ENCODE peak calls at places on chromosomes 16 and 17, in five cellular contexts. G is AG04449, Y is endothelial cell, N is epithelial cell of esophagus, I is breast epithelium. A is an unnamed sample.

GRCh38 chr17:65000798-65001197 is 55.7 kb downstream of the GNA13 start:
- DNase-seq in G (no peak), Y (no peak), N (no peak), I (no peak), A (no peak)

GRCh38 chr17:82775033-82775823 is 23.4 kb downstream of the TBCD start:
- DNase-seq in G (no peak), Y (peak), N (peak), I (no peak), A (peak)

GRCh38 chr16:16788004-16788403 is 409.1 kb downstream of the NPIPA7 start:
- DNase-seq in G (no peak), Y (no peak), N (no peak), I (no peak), A (no peak)

GRCh38 chr16:82011199-82011641 is at the start of gene SDR42E1:
- DNase-seq in G (no peak), Y (no peak), N (peak), I (peak), A (no peak)

GRCh38 chr16:24972608-24973220 is 42.5 kb downstream of the ARHGAP17 start:
- DNase-seq in G (no peak), Y (no peak), N (no peak), I (no peak), A (no peak)

GRCh38 chr17:31595076-31595475 is 203.6 kb downstream of the RAB11FIP4 start:
- DNase-seq in G (no peak), Y (no peak), N (peak), I (no peak), A (no peak)

GRCh38 chr17:81289627-81290026 is 5.5 kb downstream of the SLC38A10 start:
- DNase-seq in G (no peak), Y (no peak), N (no peak), I (no peak), A (no peak)

GRCh38 chr17:7885357-7886226 is 3.0 kb upstream of the CHD3 start:
- DNase-seq in G (no peak), Y (peak), N (no peak), I (peak), A (no peak)

GRCh38 chr17:2749058-2749783 is at the start of gene CCDC92B:
- DNase-seq in G (no peak), Y (no peak), N (no peak), I (no peak), A (no peak)

GRCh38 chr16:88614818-88615580 is 23.4 kb upstream of the IL17C start:
- DNase-seq in G (no peak), Y (no peak), N (no peak), I (no peak), A (no peak)

GRCh38 chr17:81291662-81292061 is 3.4 kb downstream of the SLC38A10 start:
- DNase-seq in G (no peak), Y (peak), N (peak), I (peak), A (no peak)

GRCh38 chr16:72493681-72494415 is 321.9 kb upstream of the PMFBP1 start:
- DNase-seq in G (peak), Y (no peak), N (no peak), I (no peak), A (no peak)

GRCh38 chr17:1110524-1110843 is 69.3 kb downstream of the ABR start:
- DNase-seq in G (no peak), Y (no peak), N (no peak), I (no peak), A (no peak)

GRCh38 chr16:68289621-68290329 is 21.0 kb downstream of the SLC7A6OS start:
- DNase-seq in G (no peak), Y (no peak), N (no peak), I (no peak), A (no peak)

GRCh38 chr17:73465851-73466250 is 154.1 kb upstream of the CDC42EP4 start:
- DNase-seq in G (no peak), Y (no peak), N (no peak), I (no peak), A (no peak)

GRCh38 chr16:87172632-87173031 is 144.6 kb downstream of the C16orf95 start:
- DNase-seq in G (no peak), Y (no peak), N (no peak), I (no peak), A (no peak)

GRCh38 chr17:66355510-66355909 is 53.1 kb downstream of the PRKCA start:
- DNase-seq in G (no peak), Y (no peak), N (no peak), I (no peak), A (no peak)

GRCh38 chr17:70031341-70031740 is 43.7 kb upstream of the KCNJ16 start:
- DNase-seq in G (no peak), Y (no peak), N (no peak), I (no peak), A (no peak)

GRCh38 chr17:79971651-79972050 is 64.0 kb downstream of the TBC1D16 start:
- DNase-seq in G (no peak), Y (no peak), N (no peak), I (no peak), A (no peak)

GRCh38 chr16:15607700-15608396 is 35.1 kb downstream of the MARF1 start:
- DNase-seq in G (no peak), Y (no peak), N (peak), I (no peak), A (no peak)

GRCh38 chr16:17375388-17376304 is 95.1 kb downstream of the XYLT1 start:
- DNase-seq in G (no peak), Y (no peak), N (no peak), I (no peak), A (no peak)

GRCh38 chr16:10256855-10257641 is 74.8 kb upstream of the GRIN2A start:
- DNase-seq in G (no peak), Y (peak), N (peak), I (no peak), A (no peak)

GRCh38 chr16:54062361-54063346 is 223.9 kb downstream of the IRX3 start:
- DNase-seq in G (no peak), Y (no peak), N (no peak), I (no peak), A (no peak)

GRCh38 chr16:86783626-86784266 is 205.4 kb downstream of the FOXL1 start:
- DNase-seq in G (no peak), Y (no peak), N (peak), I (peak), A (no peak)

GRCh38 chr17:40850287-40850972 is 16.6 kb downstream of the KRT12 start:
- DNase-seq in G (no peak), Y (no peak), N (peak), I (no peak), A (no peak)

GRCh38 chr16:3087243-3087791 is 11.8 kb downstream of the ZSCAN10 start:
- DNase-seq in G (no peak), Y (peak), N (no peak), I (no peak), A (no peak)

GRCh38 chr17:17990282-17990681 is 17.6 kb downstream of the DRC3 start:
- DNase-seq in G (no peak), Y (no peak), N (peak), I (no peak), A (no peak)

GRCh38 chr16:11432856-11433395 is 87.7 kb downstream of the RMI2 start:
- DNase-seq in G (no peak), Y (no peak), N (no peak), I (no peak), A (no peak)

GRCh38 chr17:27640790-27641189 is 9.8 kb downstream of the LGALS9 start:
- DNase-seq in G (no peak), Y (no peak), N (no peak), I (no peak), A (no peak)

GRCh38 chr16:14289692-14290340 is 218.7 kb downstream of the MRTFB start:
- DNase-seq in G (no peak), Y (no peak), N (peak), I (no peak), A (no peak)
- TF ChIP-seq CTCF in G (peak), Y (peak), N (peak), I (no peak), A (no peak)

GRCh38 chr17:19614900-19615299 is 33.7 kb upstream of the ALDH3A2 start:
- DNase-seq in G (no peak), Y (no peak), N (no peak), I (no peak), A (no peak)
- TF ChIP-seq CTCF in G (no peak), Y (no peak), N (no peak), I (no peak), A (no peak)

GRCh38 chr17:61000911-61001310 is 323.3 kb downstream of the BCAS3 start:
- DNase-seq in G (no peak), Y (no peak), N (peak), I (no peak), A (no peak)
- TF ChIP-seq CTCF in G (peak), Y (no peak), N (no peak), I (no peak), A (no peak)

GRCh38 chr17:57808882-57809281 is 41.0 kb downstream of the MRPS23 start:
- DNase-seq in G (no peak), Y (no peak), N (no peak), I (no peak), A (no peak)

GRCh38 chr17:57811633-57812280 is 38.1 kb downstream of the MRPS23 start:
- DNase-seq in G (no peak), Y (no peak), N (no peak), I (no peak), A (no peak)

GRCh38 chr17:57809879-57810278 is 40.0 kb downstream of the MRPS23 start:
- DNase-seq in G (no peak), Y (no peak), N (no peak), I (no peak), A (no peak)

GRCh38 chr17:57806083-57806830 is 43.6 kb downstream of the MRPS23 start:
- DNase-seq in G (no peak), Y (no peak), N (no peak), I (no peak), A (no peak)

GRCh38 chr17:57810740-57811632 is 38.9 kb downstream of the MRPS23 start:
- DNase-seq in G (no peak), Y (no peak), N (no peak), I (peak), A (no peak)
- TF ChIP-seq CTCF in G (no peak), Y (no peak), N (no peak), I (no peak), A (no peak)

DNA sequence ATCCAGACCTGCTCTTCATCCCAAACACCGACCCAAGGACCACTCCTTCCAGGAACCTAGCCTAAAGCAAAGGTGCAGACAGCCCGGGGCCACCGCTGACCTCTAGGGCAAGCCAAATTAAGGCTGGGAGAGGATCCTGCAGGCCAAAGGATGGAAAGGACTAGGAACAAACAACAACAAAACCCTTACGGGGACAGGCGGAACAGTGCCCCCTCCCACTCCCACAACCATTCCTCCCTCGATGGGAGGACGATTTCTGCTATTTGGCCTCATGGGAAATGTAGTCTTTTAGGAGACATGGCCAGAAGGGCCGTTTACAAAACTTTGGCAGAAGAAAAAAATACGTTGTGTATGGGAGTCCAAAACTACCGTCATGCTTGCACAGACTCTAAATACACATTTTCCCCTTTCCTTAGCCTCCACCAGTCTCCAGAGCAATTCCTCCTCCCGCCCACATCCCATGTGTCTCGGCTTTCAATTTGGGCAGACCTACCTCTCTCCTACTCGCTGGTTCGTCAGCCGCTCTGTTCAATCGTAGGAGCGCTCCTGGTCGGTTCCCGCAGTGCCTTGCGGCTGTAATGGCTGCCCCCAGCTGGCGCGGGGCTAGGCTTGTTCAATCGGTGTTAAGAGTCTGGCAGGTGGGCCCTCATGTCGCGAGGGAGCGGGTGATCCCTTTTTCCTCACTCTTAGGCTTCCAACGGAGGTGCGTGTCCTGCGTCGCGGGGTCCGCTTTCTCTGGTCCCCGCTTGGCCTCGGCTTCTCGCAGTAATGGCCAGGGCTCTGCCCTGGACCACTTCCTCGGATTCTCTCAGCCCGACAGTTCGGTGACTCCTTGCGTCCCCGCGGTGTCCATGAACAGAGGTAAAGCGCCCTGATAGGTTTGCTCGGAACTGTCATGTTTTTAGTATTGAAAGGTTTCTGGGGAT is at the start of gene ERAL1:
- DNase-seq in G (peak), Y (peak), N (peak), I (peak), A (peak)
- TF ChIP-seq CTCF in G (peak), Y (no peak), N (peak), I (no peak), A (no peak)

GRCh38 chr17:41864498-41864836 is 756 bp downstream of the KLHL11 start:
- DNase-seq in G (no peak), Y (no peak), N (no peak), I (peak), A (no peak)

GRCh38 chr17:41863074-41863843 is 2.0 kb downstream of the KLHL11 start:
- DNase-seq in G (no peak), Y (no peak), N (no peak), I (no peak), A (no peak)

GRCh38 chr17:41865596-41865893 is 322 bp upstream of the KLHL11 start:
- DNase-seq in G (no peak), Y (no peak), N (no peak), I (no peak), A (no peak)

GRCh38 chr17:41868568-41868967 is 3.3 kb upstream of the KLHL11 start:
- DNase-seq in G (no peak), Y (no peak), N (no peak), I (no peak), A (no peak)

GRCh38 chr17:41864837-41865595 is at the start of gene KLHL11:
- DNase-seq in G (peak), Y (peak), N (peak), I (peak), A (peak)
- TF ChIP-seq CTCF in G (no peak), Y (no peak), N (no peak), I (peak), A (no peak)

DNA sequence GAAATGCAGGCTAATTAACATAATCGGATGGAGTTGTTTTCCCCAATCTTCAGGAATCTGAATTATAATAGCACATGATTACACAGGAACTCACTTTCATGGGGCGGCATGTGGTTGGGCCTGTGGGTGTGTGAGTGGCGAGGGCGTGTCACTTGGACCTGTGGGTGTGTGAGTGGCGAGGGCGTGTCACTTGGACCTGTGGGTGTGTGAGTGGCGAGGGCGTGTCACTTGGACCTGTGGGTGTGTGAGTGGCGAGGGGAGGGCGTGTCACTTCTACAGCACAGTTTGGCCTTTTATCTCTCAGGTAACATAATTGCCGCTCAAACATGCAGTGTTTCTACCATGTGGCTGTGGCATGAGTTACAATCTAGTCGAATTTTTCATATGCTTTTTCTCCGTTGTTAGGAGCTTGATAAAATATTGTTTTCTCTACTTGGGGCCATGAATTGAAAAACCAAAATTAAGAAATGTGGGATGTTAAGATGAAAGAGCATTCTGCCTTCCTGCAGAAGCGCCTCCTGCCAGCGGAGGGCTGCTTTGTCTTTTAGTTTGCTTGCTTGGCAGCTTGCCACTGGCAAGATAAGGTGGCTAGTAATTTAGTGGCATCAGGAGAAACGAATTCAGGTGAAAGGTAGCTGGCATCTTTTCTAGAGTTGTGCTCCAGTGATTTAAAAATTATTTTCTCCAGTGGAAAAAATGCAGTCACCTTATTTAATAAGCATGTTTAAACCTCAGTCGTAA is 36.2 kb downstream of the USP10 start:
- DNase-seq in G (no peak), Y (no peak), N (no peak), I (no peak), A (no peak)
- TF ChIP-seq CTCF in G (no peak), Y (no peak), N (no peak), I (no peak), A (no peak)

GRCh38 chr17:42623732-42624596 is 14.5 kb downstream of the TUBG1 start:
- DNase-seq in G (no peak), Y (no peak), N (peak), I (no peak), A (no peak)
- TF ChIP-seq CTCF in G (no peak), Y (no peak), N (peak), I (no peak), A (no peak)